ENCODE peak calls at places on chromosomes 1 and 21, in six cellular contexts. O, H, T, L, M and I are unnamed samples.

GRCh38 chr1:8706995-8707396 is 110.4 kb downstream of the RERE start:
- DNase-seq in L (no peak), H (no peak), M (peak; percentile 75), O (peak; percentile 93), T (peak; percentile 86), I (peak; percentile 32)

GRCh38 chr1:107530543-107530942 is 389.7 kb downstream of the NTNG1 start:
- DNase-seq in M (no peak), O (no peak), L (no peak), H (no peak), T (peak; percentile 40), I (no peak)

GRCh38 chr1:161290779-161291178 is 19.0 kb downstream of the MPZ start:
- DNase-seq in H (no peak), O (no peak), L (no peak), T (no peak), M (no peak), I (no peak)

GRCh38 chr1:28781305-28781704 is 30.7 kb upstream of the OPRD1 start:
- DNase-seq in H (no peak), O (no peak), L (no peak), T (no peak), M (no peak), I (no peak)

GRCh38 chr1:210686841-210687240 is 358.1 kb downstream of the HHAT start:
- DNase-seq in T (no peak), L (no peak), M (no peak), O (no peak), H (no peak), I (no peak)

GRCh38 chr1:116916533-116917460 is 7.1 kb downstream of the PTGFRN start:
- DNase-seq in L (no peak), H (no peak), T (no peak), O (no peak), M (no peak), I (no peak)

GRCh38 chr1:53905509-53905908 is 11.5 kb downstream of the DIO1 start:
- DNase-seq in O (no peak), M (no peak), L (no peak), H (no peak), T (no peak), I (no peak)

GRCh38 chr1:98988906-98989603 is 15.6 kb downstream of the PLPPR5 start:
- DNase-seq in L (no peak), T (no peak), H (no peak), O (no peak), M (no peak), I (peak; percentile 15)

GRCh38 chr1:178127482-178127881 is 33.6 kb downstream of the RASAL2 start:
- DNase-seq in L (no peak), T (no peak), O (no peak), M (no peak), H (no peak), I (no peak)

GRCh38 chr1:1125945-1126344 is 10.1 kb upstream of the C1orf159 start:
- DNase-seq in O (no peak), L (no peak), T (peak; percentile 40), M (no peak), H (no peak), I (no peak)

GRCh38 chr1:30783244-30783915 is 25.8 kb upstream of the LAPTM5 start:
- DNase-seq in H (no peak), O (no peak), T (no peak), M (no peak), L (no peak), I (no peak)

DNA sequence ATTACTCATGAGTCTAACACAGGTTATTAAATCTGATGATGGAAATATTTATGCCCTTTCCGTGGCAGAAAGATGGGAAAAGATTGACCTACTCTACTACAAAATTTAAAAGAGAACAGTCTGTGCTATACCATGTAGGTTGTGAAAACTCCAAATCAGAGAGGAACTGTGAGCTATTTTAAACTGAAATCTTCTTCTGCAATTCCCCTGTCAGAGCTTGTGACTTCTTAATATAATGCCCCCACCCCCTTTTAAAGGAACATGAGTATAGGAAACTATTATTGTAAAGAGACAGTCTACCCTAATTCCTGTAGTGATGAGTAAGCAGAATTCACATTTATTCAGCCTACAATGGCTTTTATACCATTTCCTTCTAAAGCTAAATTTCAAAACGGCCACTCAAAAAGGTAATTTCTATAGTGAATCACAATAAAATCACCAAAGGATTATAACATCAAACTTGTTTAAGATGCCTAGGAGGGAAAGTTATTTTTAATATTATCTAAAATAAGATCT is 11.7 kb downstream of the DSCAM start:
- DNase-seq in H (no peak), M (no peak), T (no peak), O (no peak), L (no peak), I (no peak)
- H3K4ac ChIP-seq in H (no peak overlapping the region), M (no peak overlapping the region), T (no peak overlapping the region), O (no peak overlapping the region), L (no peak overlapping the region), I (no peak overlapping the region)

GRCh38 chr1:228782662-228783414 is 47.6 kb downstream of the RHOU start:
- DNase-seq in T (peak; percentile 78), H (no peak), M (no peak), L (no peak), O (no peak), I (peak; percentile 57)
- H3K4ac ChIP-seq in T (no peak overlapping the region), H (no peak overlapping the region), M (no peak overlapping the region), L (peak overlapping the region; percentile 72), O (no peak overlapping the region), I (peak overlapping the region; percentile 96)

DNA sequence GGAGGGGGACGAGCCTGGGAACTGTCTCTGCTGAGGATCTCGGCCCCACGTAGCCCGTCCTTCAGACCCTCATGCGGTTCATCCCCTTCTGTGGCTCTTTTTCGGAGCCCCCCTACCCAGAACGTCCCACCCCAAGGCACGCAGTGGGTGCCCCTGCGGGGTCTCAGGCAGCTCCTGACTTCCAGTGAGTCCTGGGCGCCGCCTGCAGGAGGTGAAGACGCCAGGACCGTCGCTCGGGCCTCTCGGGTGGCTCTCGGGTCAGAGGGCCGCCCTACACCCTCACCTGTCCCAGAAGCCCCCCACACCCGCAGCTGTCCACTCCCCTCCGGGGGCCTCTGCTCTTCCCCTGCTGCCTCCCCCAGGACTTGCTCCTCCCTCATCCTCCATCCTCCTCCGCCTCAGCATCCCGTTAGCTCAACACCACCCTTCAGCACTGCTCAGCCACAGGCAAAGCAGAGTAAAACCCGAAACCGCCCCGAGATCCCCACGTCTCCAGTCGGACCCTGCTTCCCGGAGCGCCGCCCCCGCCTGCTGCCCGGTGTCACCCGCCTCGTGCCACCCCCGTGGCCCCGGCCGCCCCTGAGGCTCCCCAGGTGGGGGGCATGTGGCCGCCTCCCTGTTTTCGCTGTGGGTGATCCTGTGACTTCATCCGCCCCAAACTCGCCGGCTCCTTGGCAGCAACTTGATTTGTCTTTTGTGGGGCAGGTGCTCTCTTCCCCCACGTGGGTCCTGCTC is 13.3 kb upstream of the POFUT2 start:
- DNase-seq in O (no peak), L (no peak), T (no peak), M (no peak), H (no peak), I (no peak)
- H3K4ac ChIP-seq in O (no peak overlapping the region), L (no peak overlapping the region), T (peak overlapping the region; percentile 15), M (no peak overlapping the region), H (no peak overlapping the region), I (peak overlapping the region; percentile 70)

GRCh38 chr1:154407021-154407865 is 2.1 kb downstream of the IL6R start:
- DNase-seq in L (no peak), O (no peak), T (peak; percentile 26), H (no peak), M (no peak), I (no peak)
- H3K4ac ChIP-seq in L (no peak overlapping the region), O (no peak overlapping the region), T (no peak overlapping the region), H (no peak overlapping the region), M (no peak overlapping the region), I (peak overlapping the region; percentile 74)

GRCh38 chr21:35566874-35567273 is 493.5 kb downstream of the SETD4 start:
- DNase-seq in H (no peak), L (no peak), T (no peak), M (no peak), O (no peak), I (no peak)

GRCh38 chr21:35563885-35564451 is 496.4 kb downstream of the SETD4 start:
- DNase-seq in L (no peak), T (peak; percentile 42), O (peak; percentile 25), H (no peak), M (no peak), I (peak; percentile 91)

GRCh38 chr21:35562876-35563275 is 497.4 kb downstream of the SETD4 start:
- DNase-seq in H (no peak), M (no peak), L (no peak), T (peak; percentile 46), O (no peak), I (peak; percentile 51)

GRCh38 chr21:35561076-35561475 is 499.2 kb downstream of the SETD4 start:
- DNase-seq in T (no peak), H (no peak), M (no peak), O (no peak), L (no peak), I (no peak)

GRCh38 chr21:35565204-35565611 is 495.1 kb downstream of the SETD4 start:
- DNase-seq in O (peak; percentile 28), L (no peak), M (no peak), H (no peak), T (peak; percentile 97), I (peak; percentile 95)
- H3K4ac ChIP-seq in O (no peak overlapping the region), L (no peak overlapping the region), M (no peak overlapping the region), H (no peak overlapping the region), T (no peak overlapping the region), I (peak overlapping the region; percentile 79)

GRCh38 chr1:66613187-66613586 is 79.2 kb downstream of the SGIP1 start:
- DNase-seq in H (no peak), O (no peak), L (no peak), M (no peak), T (no peak), I (peak; percentile 44)

GRCh38 chr1:66618390-66618789 is 84.4 kb downstream of the SGIP1 start:
- DNase-seq in M (no peak), O (no peak), L (no peak), T (no peak), H (no peak), I (peak; percentile 85)

GRCh38 chr1:66617362-66617761 is 83.4 kb downstream of the SGIP1 start:
- DNase-seq in M (no peak), L (no peak), H (no peak), T (no peak), O (no peak), I (no peak)
- H3K4ac ChIP-seq in M (no peak overlapping the region), L (no peak overlapping the region), H (no peak overlapping the region), T (no peak overlapping the region), O (no peak overlapping the region), I (no peak overlapping the region)

DNA sequence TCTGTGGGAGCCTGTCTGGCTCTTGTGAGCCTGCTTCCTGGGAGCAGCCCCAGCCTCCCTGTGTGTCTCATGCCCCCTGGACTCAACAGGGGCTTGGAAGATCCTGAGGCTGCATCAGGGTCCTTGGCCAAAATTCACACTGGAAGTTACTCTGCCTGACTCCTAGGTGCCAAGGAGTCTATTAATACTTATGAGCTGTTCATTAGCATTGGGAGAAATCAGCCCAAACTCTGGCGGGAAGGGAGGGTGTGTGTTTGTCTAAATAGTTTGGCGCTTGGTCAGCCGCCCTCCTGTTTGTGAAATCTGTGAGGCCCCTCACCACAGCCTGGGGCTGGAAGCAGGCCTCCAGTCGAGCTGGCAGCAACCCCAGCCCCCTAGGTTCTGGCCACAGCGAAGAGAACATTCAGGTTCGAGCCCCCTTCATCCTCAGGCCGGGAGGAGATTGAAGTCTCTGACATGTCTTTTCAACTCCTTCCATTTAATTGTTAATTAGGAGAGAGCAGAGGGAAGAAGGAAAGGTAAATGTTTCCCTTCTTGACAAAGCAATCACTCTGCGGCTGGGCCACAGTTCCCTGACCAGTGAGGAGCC is 82.1 kb upstream of the F3 start:
- DNase-seq in H (no peak), T (peak; percentile 48), O (peak; percentile 54), M (no peak), L (peak; percentile 55), I (no peak)
- H3K4ac ChIP-seq in H (no peak overlapping the region), T (peak overlapping the region; percentile 22), O (no peak overlapping the region), M (no peak overlapping the region), L (peak overlapping the region; percentile 47), I (peak overlapping the region; percentile 93)

DNA sequence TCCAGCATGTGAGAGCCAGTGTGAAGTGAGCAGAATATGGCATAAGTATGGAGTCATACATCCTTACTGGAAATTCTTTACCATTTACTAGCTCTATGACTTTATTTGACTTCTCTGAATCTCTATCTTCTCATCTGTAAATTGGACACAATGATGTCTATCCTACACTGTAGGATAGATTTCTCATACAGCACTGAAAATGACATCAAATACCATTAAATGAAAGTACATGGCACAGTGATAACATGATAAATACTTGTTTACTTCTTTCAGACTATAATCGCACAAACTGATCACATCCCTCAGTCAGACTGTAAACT is 1.3 kb upstream of the CTTNBP2NL start:
- DNase-seq in O (no peak), T (no peak), M (no peak), H (no peak), L (no peak), I (no peak)
- H3K4ac ChIP-seq in O (no peak overlapping the region), T (no peak overlapping the region), M (no peak overlapping the region), H (no peak overlapping the region), L (no peak overlapping the region), I (peak overlapping the region; percentile 99)